ENCODE peak calls at places on chromosomes 1 and 21, in eight cellular contexts. L is upper lobe of left lung, J is stomach, A is A549, F is K562, B is ovary, E is H1, G is tibial nerve. K is an unnamed sample.

GRCh38 chr21:43600642-43601397 is 58.5 kb downstream of the HSF2BP start:
- DNase-seq in L (no peak), J (no peak), A (no peak), F (no peak), B (no peak), E (no peak), G (no peak), K (no peak)

GRCh38 chr1:213162338-213162737 is 111.3 kb downstream of the RPS6KC1 start:
- DNase-seq in L (no peak), J (no peak), A (no peak), F (no peak), B (peak; percentile 34), E (no peak), G (peak; percentile 31), K (peak; percentile 72)

GRCh38 chr1:17700981-17701870 is 53.9 kb upstream of the ACTL8 start:
- DNase-seq in L (no peak), J (no peak), A (no peak), F (no peak), B (no peak), E (no peak), G (no peak), K (no peak)

GRCh38 chr1:214946615-214947014 is 135.9 kb upstream of the KCNK2 start:
- DNase-seq in L (no peak), J (no peak), A (no peak), F (no peak), B (no peak), E (no peak), G (no peak), K (no peak)

GRCh38 chr1:231359113-231359512 is 21.0 kb downstream of the SPRTN start:
- DNase-seq in L (peak; percentile 53), J (no peak), A (no peak), F (peak; percentile 14), B (no peak), E (no peak), G (peak; percentile 68), K (peak; percentile 67)

GRCh38 chr1:161989108-161989507 is 34.6 kb downstream of the OLFML2B start:
- DNase-seq in L (no peak), J (no peak), A (no peak), F (peak; percentile 12), B (no peak), E (no peak), G (no peak), K (no peak)

GRCh38 chr1:87140831-87141540 is 187.7 kb upstream of the LMO4 start:
- DNase-seq in L (no peak), J (no peak), A (no peak), F (no peak), B (no peak), E (no peak), G (no peak), K (no peak)

GRCh38 chr1:44484155-44484688 is 79.2 kb downstream of the RNF220 start:
- DNase-seq in L (peak; percentile 59), J (no peak), A (no peak), F (no peak), B (no peak), E (no peak), G (no peak), K (no peak)

GRCh38 chr1:39360726-39361125 is 130.7 kb upstream of the BMP8A start:
- DNase-seq in L (no peak), J (no peak), A (no peak), F (no peak), B (no peak), E (no peak), G (no peak), K (no peak)

GRCh38 chr21:35197191-35197590 is 148.1 kb upstream of the RUNX1 start:
- DNase-seq in L (no peak), J (no peak), A (no peak), F (no peak), B (no peak), E (no peak), G (no peak), K (no peak)

GRCh38 chr1:1361982-1362423 is 3.6 kb upstream of the MXRA8 start:
- DNase-seq in L (no peak), J (no peak), A (no peak), F (no peak), B (no peak), E (no peak), G (peak; percentile 54), K (peak; percentile 90)

GRCh38 chr1:204591473-204592090 is 75.4 kb downstream of the MDM4 start:
- DNase-seq in L (no peak), J (no peak), A (no peak), F (no peak), B (no peak), E (no peak), G (no peak), K (peak; percentile 15)

GRCh38 chr1:181476581-181476980 is 6.7 kb upstream of the CACNA1E start:
- DNase-seq in L (no peak), J (no peak), A (no peak), F (no peak), B (no peak), E (no peak), G (no peak), K (no peak)

GRCh38 chr1:2466270-2466665 is 9.8 kb upstream of the PLCH2 start:
- DNase-seq in L (no peak), J (no peak), A (no peak), F (no peak), B (no peak), E (no peak), G (no peak), K (no peak)

GRCh38 chr1:150813028-150813707 is 5.1 kb upstream of the CTSK start:
- DNase-seq in L (peak; percentile 83), J (peak; percentile 79), A (peak; percentile 69), F (peak; percentile 78), B (peak; percentile 61), E (no peak), G (peak; percentile 73), K (peak; percentile 74)

GRCh38 chr1:188857526-188858087 is 1620.1 kb downstream of the BRINP3 start:
- DNase-seq in L (no peak), J (no peak), A (no peak), F (no peak), B (no peak), E (no peak), G (no peak), K (no peak)

GRCh38 chr1:7384679-7385078 is 386.4 kb upstream of the VAMP3 start:
- DNase-seq in L (peak; percentile 10), J (peak; percentile 18), A (no peak), F (no peak), B (no peak), E (peak; percentile 38), G (no peak), K (peak; percentile 55)

GRCh38 chr1:29974345-29974744 is 738.0 kb downstream of the PTPRU start:
- DNase-seq in L (no peak), J (no peak), A (peak; percentile 44), F (no peak), B (no peak), E (peak; percentile 44), G (no peak), K (no peak)

GRCh38 chr1:29973406-29973805 is 737.1 kb downstream of the PTPRU start:
- DNase-seq in L (no peak), J (no peak), A (no peak), F (no peak), B (no peak), E (peak; percentile 39), G (no peak), K (no peak)

GRCh38 chr1:29972664-29973063 is 736.3 kb downstream of the PTPRU start:
- DNase-seq in L (no peak), J (no peak), A (no peak), F (no peak), B (no peak), E (peak; percentile 39), G (no peak), K (no peak)

GRCh38 chr1:29977550-29977949 is 741.2 kb downstream of the PTPRU start:
- DNase-seq in L (no peak), J (no peak), A (no peak), F (no peak), B (no peak), E (no peak), G (no peak), K (no peak)

GRCh38 chr1:29975036-29975694 is 738.8 kb downstream of the PTPRU start:
- DNase-seq in L (no peak), J (no peak), A (peak; percentile 12), F (peak; percentile 36), B (no peak), E (peak; percentile 81), G (no peak), K (no peak)
- TF ChIP-seq EP300 in L (no peak), J (no peak), A (no peak), F (no peak), B (no peak), E (no peak), G (no peak), K (no peak)

GRCh38 chr1:206770531-206771352 is at the start of gene IL19:
- DNase-seq in L (peak; percentile 35), J (no peak), A (no peak), F (peak; percentile 37), B (no peak), E (no peak), G (peak; percentile 17), K (peak; percentile 64)
- H3K4me3 ChIP-seq in L (peak within 1 kb of the TSS; percentile 31), J (no peak within 1 kb of the TSS), A (no peak within 1 kb of the TSS), F (no peak within 1 kb of the TSS), B (no peak within 1 kb of the TSS), E (no peak within 1 kb of the TSS), G (no peak within 1 kb of the TSS), K (peak within 1 kb of the TSS; percentile 8)

GRCh38 chr1:113490384-113490783 is 100.1 kb downstream of the MAGI3 start:
- DNase-seq in L (no peak), J (no peak), A (no peak), F (no peak), B (no peak), E (no peak), G (no peak), K (no peak)

GRCh38 chr1:113488576-113489177 is 98.4 kb downstream of the MAGI3 start:
- DNase-seq in L (no peak), J (no peak), A (no peak), F (no peak), B (no peak), E (peak; percentile 78), G (no peak), K (no peak)

GRCh38 chr1:113493533-113493932 is 103.2 kb downstream of the MAGI3 start:
- DNase-seq in L (no peak), J (no peak), A (no peak), F (no peak), B (no peak), E (no peak), G (no peak), K (no peak)
- H3K9me3 ChIP-seq in L (peaks cover 8% of the 10 kb centered on the region), J (no peaks in the 10 kb centered on the region), A (no peaks in the 10 kb centered on the region), F (no peaks in the 10 kb centered on the region), B (no peaks in the 10 kb centered on the region), E (no peaks in the 10 kb centered on the region), G (peaks cover 32% of the 10 kb centered on the region), K (no peaks in the 10 kb centered on the region)

DNA sequence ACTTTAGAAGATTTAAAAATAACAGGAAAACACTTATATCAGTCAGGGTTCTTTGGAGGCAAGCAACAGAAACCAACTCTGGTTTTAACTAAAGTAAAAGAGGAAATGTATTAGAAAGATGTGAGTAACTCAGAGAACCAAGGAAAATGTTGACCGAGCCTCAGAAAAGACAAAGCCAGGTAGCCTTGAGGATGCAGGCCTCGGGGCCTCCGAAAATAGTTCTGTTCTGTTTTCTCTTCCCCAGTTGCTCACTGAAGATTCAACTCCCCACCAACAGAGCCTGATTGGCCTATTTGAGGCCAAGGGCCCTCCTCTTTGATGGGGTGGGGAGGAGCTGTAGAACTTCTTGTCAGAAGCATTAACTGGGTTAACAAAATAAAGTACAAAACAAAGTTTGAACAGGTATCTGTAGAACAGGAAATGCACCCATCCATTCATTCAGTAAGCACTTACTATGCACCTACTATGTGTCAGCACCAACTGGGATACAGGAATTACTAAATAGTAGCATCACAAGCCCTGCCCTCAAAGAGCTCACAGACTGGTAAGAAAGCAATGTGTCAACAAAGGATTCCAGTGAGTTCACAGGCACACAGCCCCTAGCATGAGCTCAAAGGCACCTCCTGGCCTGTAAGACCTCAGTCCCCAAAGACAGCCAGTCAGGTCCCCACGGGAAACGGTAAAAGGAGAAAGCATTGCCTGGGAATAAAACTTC is 12.6 kb downstream of the SLAMF8 start:
- DNase-seq in L (no peak), J (no peak), A (no peak), F (no peak), B (no peak), E (no peak), G (no peak), K (no peak)
- TF ChIP-seq EP300 in L (no peak), J (no peak), A (no peak), F (no peak), B (no peak), E (no peak), G (no peak), K (no peak)